ENCODE peak calls at places on chromosome 12, in five cellular contexts. A is fibroblast of pulmonary artery, Z is NCI-H460, V is NCI-H1694, W is IMR-90. Y is an unnamed sample.

GRCh38 chr12:9796346-9796745 is 30.9 kb upstream of the KLRF1 start:
- DNase-seq in A (no peak), Z (no peak), V (no peak), W (no peak), Y (no peak)

GRCh38 chr12:106234513-106234912 is 13.3 kb downstream of the CKAP4 start:
- DNase-seq in A (peak), Z (no peak), V (no peak), W (peak), Y (no peak)

GRCh38 chr12:110885152-110885840 is 35.1 kb downstream of the MYL2 start:
- DNase-seq in A (no peak), Z (no peak), V (peak), W (no peak), Y (peak)

GRCh38 chr12:58584885-58585284 is 335.4 kb downstream of the LRIG3 start:
- DNase-seq in A (peak), Z (no peak), V (peak), W (peak), Y (peak)

GRCh38 chr12:128909653-128910052 is 56.4 kb downstream of the GLT1D1 start:
- DNase-seq in A (no peak), Z (no peak), V (no peak), W (no peak), Y (no peak)

GRCh38 chr12:104286538-104287482 is 16.7 kb upstream of the EID3 start:
- DNase-seq in A (peak), Z (peak), V (peak), W (peak), Y (peak)

GRCh38 chr12:109951751-109952150 is 44.4 kb downstream of the GIT2 start:
- DNase-seq in A (peak), Z (no peak), V (no peak), W (peak), Y (no peak)

GRCh38 chr12:31780096-31780495 is 51.3 kb upstream of the AMN1 start:
- DNase-seq in A (no peak), Z (no peak), V (no peak), W (no peak), Y (no peak)

Y was measured in NCI-H2171.